ENCODE peak calls at places on chromosome 21, in five cellular contexts. One of them, this sample, is unnamed.

GRCh38 chr21:27570306-27570868 is 603.5 kb upstream of the ADAMTS5 start:
- DNase-seq in left lung: peak
- DNase-seq in GM12878: no peak
- DNase-seq in body of pancreas: peak
- DNase-seq in CD8-positive, alpha-beta memory T cell: no peak
- DNase-seq in this sample: no peak

GRCh38 chr21:25689226-25689625 is 45.5 kb downstream of the ATP5PF start:
- DNase-seq in GM12878: no peak
- DNase-seq in left lung: no peak
- DNase-seq in body of pancreas: no peak
- DNase-seq in CD8-positive, alpha-beta memory T cell: no peak
- DNase-seq in this sample: no peak

GRCh38 chr21:37072239-37072987 is 458 bp downstream of the PIGP start:
- DNase-seq in left lung: peak
- DNase-seq in GM12878: no peak
- DNase-seq in body of pancreas: peak
- DNase-seq in CD8-positive, alpha-beta memory T cell: no peak
- DNase-seq in this sample: peak

GRCh38 chr21:37101384-37101783 is 28.3 kb downstream of the TTC3 start:
- DNase-seq in left lung: no peak
- DNase-seq in body of pancreas: no peak
- DNase-seq in GM12878: no peak
- DNase-seq in CD8-positive, alpha-beta memory T cell: no peak
- DNase-seq in this sample: no peak

GRCh38 chr21:42215942-42216725 is 2.8 kb upstream of the ABCG1 start:
- DNase-seq in CD8-positive, alpha-beta memory T cell: no peak
- DNase-seq in left lung: no peak
- DNase-seq in GM12878: no peak
- DNase-seq in body of pancreas: peak
- DNase-seq in this sample: no peak

GRCh38 chr21:33608559-33608958 is 20.1 kb upstream of the DONSON start:
- DNase-seq in CD8-positive, alpha-beta memory T cell: no peak
- DNase-seq in GM12878: no peak
- DNase-seq in body of pancreas: no peak
- DNase-seq in left lung: no peak
- DNase-seq in this sample: no peak

GRCh38 chr21:36260030-36260787 is 59.8 kb upstream of the MORC3 start:
- DNase-seq in body of pancreas: peak
- DNase-seq in left lung: no peak
- DNase-seq in CD8-positive, alpha-beta memory T cell: peak
- DNase-seq in GM12878: peak
- DNase-seq in this sample: peak

GRCh38 chr21:27077501-27077900 is 110.6 kb upstream of the ADAMTS5 start:
- DNase-seq in body of pancreas: no peak
- DNase-seq in CD8-positive, alpha-beta memory T cell: no peak
- DNase-seq in GM12878: no peak
- DNase-seq in left lung: no peak
- DNase-seq in this sample: no peak

GRCh38 chr21:15027056-15027455 is 37.7 kb downstream of the NRIP1 start:
- DNase-seq in left lung: no peak
- DNase-seq in CD8-positive, alpha-beta memory T cell: no peak
- DNase-seq in GM12878: no peak
- DNase-seq in body of pancreas: no peak
- DNase-seq in this sample: no peak

GRCh38 chr21:41816583-41817165 is 49.8 kb upstream of the RIPK4 start:
- DNase-seq in GM12878: no peak
- DNase-seq in left lung: peak
- DNase-seq in body of pancreas: peak
- DNase-seq in CD8-positive, alpha-beta memory T cell: peak
- DNase-seq in this sample: peak

GRCh38 chr21:26366781-26367180 is 196.2 kb upstream of the APP start:
- DNase-seq in left lung: no peak
- DNase-seq in CD8-positive, alpha-beta memory T cell: no peak
- DNase-seq in GM12878: no peak
- DNase-seq in body of pancreas: no peak
- DNase-seq in this sample: no peak

GRCh38 chr21:38988211-38989096 is 182.7 kb downstream of the ETS2 start:
- DNase-seq in GM12878: no peak
- DNase-seq in CD8-positive, alpha-beta memory T cell: no peak
- DNase-seq in body of pancreas: no peak
- DNase-seq in left lung: no peak
- DNase-seq in this sample: no peak

GRCh38 chr21:38027901-38028300 is 111.6 kb upstream of the KCNJ6 start:
- DNase-seq in left lung: no peak
- DNase-seq in CD8-positive, alpha-beta memory T cell: no peak
- DNase-seq in body of pancreas: no peak
- DNase-seq in GM12878: no peak
- DNase-seq in this sample: no peak

GRCh38 chr21:36717901-36718465 is 19.1 kb downstream of the SIM2 start:
- DNase-seq in GM12878: no peak
- DNase-seq in body of pancreas: no peak
- DNase-seq in CD8-positive, alpha-beta memory T cell: no peak
- DNase-seq in left lung: peak
- DNase-seq in this sample: no peak

GRCh38 chr21:28633803-28634572 is 358.7 kb downstream of the LTN1 start:
- DNase-seq in CD8-positive, alpha-beta memory T cell: no peak
- DNase-seq in left lung: no peak
- DNase-seq in GM12878: no peak
- DNase-seq in body of pancreas: no peak
- DNase-seq in this sample: no peak

GRCh38 chr21:30153697-30154340 is 12.8 kb downstream of the CLDN17 start:
- DNase-seq in body of pancreas: no peak
- DNase-seq in left lung: no peak
- DNase-seq in GM12878: no peak
- DNase-seq in CD8-positive, alpha-beta memory T cell: no peak
- DNase-seq in this sample: no peak

GRCh38 chr21:17929514-17929913 is 110.4 kb upstream of the C21orf91 start:
- DNase-seq in CD8-positive, alpha-beta memory T cell: no peak
- DNase-seq in left lung: no peak
- DNase-seq in GM12878: no peak
- DNase-seq in body of pancreas: no peak
- DNase-seq in this sample: no peak

GRCh38 chr21:37861561-37861960 is 54.7 kb downstream of the KCNJ6 start:
- DNase-seq in CD8-positive, alpha-beta memory T cell: no peak
- DNase-seq in GM12878: no peak
- DNase-seq in left lung: no peak
- DNase-seq in body of pancreas: no peak
- DNase-seq in this sample: no peak

GRCh38 chr21:42056996-42057689 is 14.0 kb upstream of the UMODL1 start:
- DNase-seq in CD8-positive, alpha-beta memory T cell: no peak
- DNase-seq in GM12878: no peak
- DNase-seq in left lung: peak
- DNase-seq in body of pancreas: peak
- DNase-seq in this sample: no peak

GRCh38 chr21:46021978-46022544 is 40.5 kb downstream of the COL6A1 start:
- DNase-seq in left lung: no peak
- DNase-seq in body of pancreas: no peak
- DNase-seq in CD8-positive, alpha-beta memory T cell: no peak
- DNase-seq in GM12878: no peak
- DNase-seq in this sample: no peak
- H3K4me3 ChIP-seq in left lung: no peak
- H3K4me3 ChIP-seq in body of pancreas: no peak
- H3K4me3 ChIP-seq in CD8-positive, alpha-beta memory T cell: no peak
- H3K4me3 ChIP-seq in GM12878: no peak
- H3K4me3 ChIP-seq in this sample: no peak

GRCh38 chr21:44869860-44870747 is 3.4 kb downstream of the PTTG1IP start:
- DNase-seq in body of pancreas: peak
- DNase-seq in left lung: peak
- DNase-seq in GM12878: no peak
- DNase-seq in CD8-positive, alpha-beta memory T cell: no peak
- DNase-seq in this sample: no peak
- H3K27ac ChIP-seq in body of pancreas: peak
- H3K27ac ChIP-seq in left lung: peak
- H3K27ac ChIP-seq in GM12878: no peak
- H3K27ac ChIP-seq in CD8-positive, alpha-beta memory T cell: peak
- H3K27ac ChIP-seq in this sample: peak

GRCh38 chr21:40242586-40242985 is 375.3 kb downstream of the PCP4 start:
- DNase-seq in GM12878: no peak
- DNase-seq in body of pancreas: no peak
- DNase-seq in left lung: no peak
- DNase-seq in CD8-positive, alpha-beta memory T cell: no peak
- DNase-seq in this sample: no peak
- H3K4me3 ChIP-seq in GM12878: no peak
- H3K4me3 ChIP-seq in body of pancreas: no peak
- H3K4me3 ChIP-seq in left lung: no peak
- H3K4me3 ChIP-seq in CD8-positive, alpha-beta memory T cell: no peak
- H3K4me3 ChIP-seq in this sample: no peak

DNA sequence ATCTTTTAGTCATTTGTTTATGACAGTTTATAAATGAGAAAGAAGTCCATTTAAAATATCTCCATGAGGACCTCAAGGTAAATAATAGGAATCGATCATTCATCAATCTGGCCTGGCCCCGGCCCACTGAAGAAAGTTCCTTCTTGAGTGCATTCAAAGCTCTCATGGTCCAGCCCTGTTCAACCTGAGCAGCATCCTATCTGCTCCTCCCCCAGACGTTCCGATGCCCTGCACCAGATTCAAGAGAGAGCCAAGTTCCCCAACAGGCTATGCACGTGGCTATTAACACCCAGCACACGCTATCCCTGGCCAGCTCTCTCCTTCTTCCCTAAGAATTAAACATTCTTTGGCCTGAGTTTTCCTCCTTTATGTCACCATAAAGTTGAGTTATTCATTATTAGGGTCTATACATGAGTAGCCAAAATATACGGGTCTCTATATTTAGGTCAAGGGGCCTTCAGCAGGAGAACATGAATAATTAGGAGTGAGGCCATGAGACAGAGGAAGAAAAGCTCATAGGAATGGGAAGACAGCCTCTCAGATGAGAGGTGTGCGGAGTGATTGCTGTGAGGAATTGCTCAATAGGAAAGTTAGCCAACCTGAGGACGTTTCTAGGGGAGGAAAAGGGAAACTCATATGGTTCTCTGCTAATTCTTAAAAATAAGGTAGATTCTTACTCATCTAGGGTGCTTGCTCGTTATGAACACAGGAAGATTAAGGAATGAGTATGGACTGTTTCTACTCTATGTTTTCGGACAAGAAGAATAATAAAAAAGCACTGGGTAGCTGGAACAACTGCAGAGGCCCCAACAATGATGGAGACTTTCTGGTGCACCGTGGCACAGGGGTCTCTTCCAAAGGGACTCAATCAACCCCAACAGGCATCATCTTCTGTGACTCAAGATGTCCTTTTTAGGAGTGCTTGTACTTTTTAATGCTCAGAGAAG is 23.6 kb downstream of the RUNX1 start:
- DNase-seq in GM12878: no peak
- DNase-seq in CD8-positive, alpha-beta memory T cell: no peak
- DNase-seq in left lung: no peak
- DNase-seq in body of pancreas: no peak
- DNase-seq in this sample: no peak
- H3K27ac ChIP-seq in GM12878: no peak
- H3K27ac ChIP-seq in CD8-positive, alpha-beta memory T cell: peak
- H3K27ac ChIP-seq in left lung: no peak
- H3K27ac ChIP-seq in body of pancreas: no peak
- H3K27ac ChIP-seq in this sample: peak

GRCh38 chr21:32410916-32411315 is 1.6 kb upstream of the EVA1C start:
- DNase-seq in left lung: no peak
- DNase-seq in body of pancreas: no peak
- DNase-seq in CD8-positive, alpha-beta memory T cell: no peak
- DNase-seq in GM12878: no peak
- DNase-seq in this sample: no peak
- H3K4me3 ChIP-seq in left lung: peak
- H3K4me3 ChIP-seq in body of pancreas: no peak
- H3K4me3 ChIP-seq in CD8-positive, alpha-beta memory T cell: peak
- H3K4me3 ChIP-seq in GM12878: no peak
- H3K4me3 ChIP-seq in this sample: peak

GRCh38 chr21:35195232-35195631 is 146.1 kb upstream of the RUNX1 start:
- DNase-seq in left lung: no peak
- DNase-seq in CD8-positive, alpha-beta memory T cell: no peak
- DNase-seq in GM12878: no peak
- DNase-seq in body of pancreas: no peak
- DNase-seq in this sample: no peak

GRCh38 chr21:35191754-35192153 is 142.7 kb upstream of the RUNX1 start:
- DNase-seq in CD8-positive, alpha-beta memory T cell: no peak
- DNase-seq in GM12878: no peak
- DNase-seq in body of pancreas: no peak
- DNase-seq in left lung: no peak
- DNase-seq in this sample: no peak

GRCh38 chr21:35189077-35189863 is 140.2 kb upstream of the RUNX1 start:
- DNase-seq in GM12878: peak
- DNase-seq in CD8-positive, alpha-beta memory T cell: no peak
- DNase-seq in left lung: no peak
- DNase-seq in body of pancreas: no peak
- DNase-seq in this sample: no peak

GRCh38 chr21:35191128-35191527 is 142.0 kb upstream of the RUNX1 start:
- DNase-seq in left lung: no peak
- DNase-seq in body of pancreas: no peak
- DNase-seq in GM12878: no peak
- DNase-seq in CD8-positive, alpha-beta memory T cell: no peak
- DNase-seq in this sample: no peak

GRCh38 chr21:35190201-35190701 is 141.1 kb upstream of the RUNX1 start:
- DNase-seq in CD8-positive, alpha-beta memory T cell: no peak
- DNase-seq in body of pancreas: no peak
- DNase-seq in left lung: no peak
- DNase-seq in GM12878: no peak
- DNase-seq in this sample: no peak
- H3K27ac ChIP-seq in CD8-positive, alpha-beta memory T cell: no peak
- H3K27ac ChIP-seq in body of pancreas: no peak
- H3K27ac ChIP-seq in left lung: peak
- H3K27ac ChIP-seq in GM12878: no peak
- H3K27ac ChIP-seq in this sample: no peak

GRCh38 chr21:16084776-16085364 is 355.1 kb downstream of the USP25 start:
- DNase-seq in CD8-positive, alpha-beta memory T cell: no peak
- DNase-seq in GM12878: no peak
- DNase-seq in body of pancreas: peak
- DNase-seq in left lung: no peak
- DNase-seq in this sample: no peak
- H3K4me3 ChIP-seq in CD8-positive, alpha-beta memory T cell: no peak
- H3K4me3 ChIP-seq in GM12878: no peak
- H3K4me3 ChIP-seq in body of pancreas: no peak
- H3K4me3 ChIP-seq in left lung: no peak
- H3K4me3 ChIP-seq in this sample: no peak

This sample was measured in CD4-positive, CD25-positive, alpha-beta regulatory T cell.